ENCODE peak calls at places on chromosomes 13 and 19, in six cellular contexts. W, E, A, C, X and L are unnamed samples.

GRCh38 chr13:44229371-44230030 is 144.1 kb upstream of the SERP2 start:
- DNase-seq in X (no peak), C (no peak), E (no peak), A (no peak), W (no peak), L (no peak)

GRCh38 chr13:32587774-32588165 is 1.5 kb downstream of the PDS5B start:
- DNase-seq in X (no peak), A (no peak), E (no peak), C (no peak), W (no peak), L (no peak)

GRCh38 chr19:13143135-13143534 is 7.0 kb downstream of the STX10 start:
- DNase-seq in W (no peak), C (no peak), X (no peak), E (no peak), A (no peak), L (no peak)

GRCh38 chr19:15283141-15283885 is 49.0 kb downstream of the BRD4 start:
- DNase-seq in E (no peak), W (peak), X (no peak), A (no peak), C (no peak), L (no peak)

GRCh38 chr19:53131732-53132131 is 978 bp downstream of the ZNF415 start:
- DNase-seq in E (no peak), C (no peak), A (no peak), X (no peak), W (no peak), L (no peak)

GRCh38 chr19:54201172-54201701 is 579 bp downstream of the RPS9 start:
- DNase-seq in X (no peak), E (no peak), A (no peak), W (peak), C (no peak), L (no peak)

GRCh38 chr19:53552001-53552721 is 14.2 kb downstream of the ZNF331 start:
- DNase-seq in X (no peak), W (no peak), E (no peak), A (no peak), C (no peak), L (no peak)

GRCh38 chr19:7977723-7978040 is 27.8 kb downstream of the ELAVL1 start:
- DNase-seq in W (no peak), C (no peak), A (no peak), E (no peak), X (peak), L (no peak)

GRCh38 chr13:19601749-19602725 is 31.4 kb upstream of the MPHOSPH8 start:
- DNase-seq in C (peak), W (peak), E (peak), X (peak), A (no peak), L (peak)

GRCh38 chr13:54536112-54536511 is 1507.5 kb downstream of the OLFM4 start:
- DNase-seq in W (no peak), A (no peak), X (no peak), C (no peak), E (peak), L (no peak)

GRCh38 chr13:73548444-73548843 is 489.6 kb downstream of the KLF5 start:
- DNase-seq in A (no peak), C (no peak), W (no peak), E (no peak), X (no peak), L (no peak)

GRCh38 chr19:43316591-43317319 is 36.7 kb upstream of the CD177 start:
- DNase-seq in X (no peak), A (no peak), E (peak), C (no peak), W (no peak), L (peak)

GRCh38 chr13:98494769-98495168 is 82.1 kb downstream of the STK24 start:
- DNase-seq in A (no peak), C (no peak), W (no peak), X (no peak), E (no peak), L (no peak)

GRCh38 chr13:97043302-97043701 is 49.0 kb upstream of the OXGR1 start:
- DNase-seq in C (no peak), W (no peak), A (no peak), E (no peak), X (no peak), L (no peak)

GRCh38 chr13:43422061-43422460 is 364.7 kb downstream of the ENOX1 start:
- DNase-seq in X (no peak), W (no peak), C (no peak), E (no peak), A (no peak), L (no peak)

GRCh38 chr19:6056282-6056741 is 54.0 kb downstream of the RFX2 start:
- DNase-seq in C (no peak), E (no peak), A (no peak), W (peak), X (no peak), L (no peak)

GRCh38 chr13:51620165-51620983 is 36.1 kb downstream of the WDFY2 start:
- DNase-seq in C (no peak), A (no peak), W (no peak), X (no peak), E (no peak), L (no peak)

GRCh38 chr19:8506402-8506957 is 4.0 kb upstream of the PRAM1 start:
- DNase-seq in A (no peak), W (no peak), C (peak), X (no peak), E (no peak), L (no peak)

GRCh38 chr13:66543780-66544179 is 686.4 kb downstream of the PCDH9 start:
- DNase-seq in E (no peak), W (no peak), X (no peak), A (no peak), C (no peak), L (no peak)

GRCh38 chr13:85509512-85509911 is 289.7 kb downstream of the SLITRK6 start:
- DNase-seq in E (peak), C (no peak), A (no peak), W (no peak), X (no peak), L (no peak)

GRCh38 chr13:30033681-30034447 is 183.4 kb upstream of the UBL3 start:
- DNase-seq in E (peak), A (no peak), W (no peak), X (no peak), C (no peak), L (no peak)

GRCh38 chr13:71339010-71339409 is 528.0 kb downstream of the DACH1 start:
- DNase-seq in A (no peak), C (no peak), W (no peak), X (no peak), E (no peak), L (no peak)

GRCh38 chr13:67619987-67620386 is 389.9 kb upstream of the PCDH9 start:
- DNase-seq in A (no peak), X (no peak), W (no peak), E (no peak), C (no peak), L (no peak)

GRCh38 chr13:65560936-65561335 is 1669.2 kb downstream of the PCDH9 start:
- DNase-seq in X (no peak), A (no peak), W (no peak), C (no peak), E (no peak), L (no peak)

GRCh38 chr13:91078093-91078679 is 269.3 kb upstream of the MIR17HG start:
- DNase-seq in X (no peak), E (no peak), C (no peak), W (no peak), A (peak), L (no peak)

GRCh38 chr19:42253245-42254082 is 1.5 kb downstream of the ERF start:
- DNase-seq in X (peak), C (peak), W (peak), A (no peak), E (peak), L (peak)

GRCh38 chr13:82772802-82773201 is 1109.5 kb downstream of the SLITRK1 start:
- DNase-seq in W (no peak), E (no peak), A (peak), X (no peak), C (no peak), L (no peak)

GRCh38 chr19:47158367-47158791 is 27.7 kb downstream of the SAE1 start:
- DNase-seq in C (no peak), X (no peak), E (no peak), A (no peak), W (no peak), L (no peak)

GRCh38 chr19:8666814-8667405 is 31.7 kb downstream of the ACTL9 start:
- DNase-seq in A (no peak), W (peak), C (no peak), E (no peak), X (no peak), L (no peak)

GRCh38 chr13:98332222-98332621 is 155.2 kb upstream of the RNF113B start:
- DNase-seq in W (no peak), A (no peak), X (no peak), C (no peak), E (no peak), L (no peak)

GRCh38 chr13:69928262-69928661 is 179.4 kb upstream of the ATXN8OS start:
- DNase-seq in A (no peak), X (no peak), C (no peak), E (no peak), W (no peak), L (no peak)

GRCh38 chr13:30158774-30159445 is 148.4 kb downstream of the KATNAL1 start:
- DNase-seq in X (no peak), A (no peak), C (no peak), E (peak), W (no peak), L (peak)

GRCh38 chr13:80931766-80932165 is 590.8 kb upstream of the SPRY2 start:
- DNase-seq in C (no peak), W (no peak), E (no peak), X (no peak), A (no peak), L (no peak)

GRCh38 chr13:98496239-98496668 is 80.7 kb downstream of the STK24 start:
- DNase-seq in E (no peak), X (no peak), W (no peak), A (no peak), C (no peak), L (no peak)

GRCh38 chr13:102299366-102299765 is 102.5 kb downstream of the FGF14 start:
- DNase-seq in E (no peak), W (no peak), C (no peak), A (no peak), X (no peak), L (no peak)

GRCh38 chr13:75180805-75181455 is 301.0 kb downstream of the TBC1D4 start:
- DNase-seq in W (no peak), X (no peak), A (no peak), E (no peak), C (no peak), L (no peak)

GRCh38 chr13:101838305-101838835 is 385.9 kb downstream of the ITGBL1 start:
- DNase-seq in C (no peak), A (no peak), X (no peak), W (no peak), E (no peak), L (no peak)

GRCh38 chr13:113922412-113923118 is 51.3 kb downstream of the C13orf46 start:
- DNase-seq in W (peak), C (no peak), A (no peak), E (no peak), X (no peak), L (peak)

GRCh38 chr19:35858311-35858710 is 1.6 kb downstream of the KIRREL2 start:
- DNase-seq in W (no peak), X (no peak), E (no peak), A (no peak), C (no peak), L (no peak)

GRCh38 chr13:28528848-28529247 is 33.9 kb upstream of the FLT1 start:
- DNase-seq in X (no peak), E (no peak), W (no peak), C (no peak), A (no peak), L (no peak)

GRCh38 chr13:36820222-36820621 is 1.2 kb downstream of the RFXAP start:
- DNase-seq in A (no peak), W (no peak), X (no peak), C (no peak), E (no peak), L (no peak)
- H3K27ac ChIP-seq in A (peak), W (no peak), X (no peak), C (no peak), E (no peak), L (no peak)

GRCh38 chr19:51295382-51296126 is 15.9 kb upstream of the IGLON5 start:
- DNase-seq in C (no peak), E (no peak), W (no peak), A (no peak), X (no peak), L (no peak)

GRCh38 chr19:51292971-51293370 is 18.5 kb upstream of the IGLON5 start:
- DNase-seq in W (no peak), A (no peak), X (no peak), E (no peak), C (no peak), L (no peak)

GRCh38 chr19:51294977-51295375 is 16.5 kb upstream of the IGLON5 start:
- DNase-seq in E (no peak), A (no peak), W (no peak), X (no peak), C (no peak), L (no peak)

GRCh38 chr19:51293571-51294210 is 17.8 kb upstream of the IGLON5 start:
- DNase-seq in W (no peak), C (no peak), E (no peak), A (no peak), X (no peak), L (no peak)

GRCh38 chr19:51294211-51294976 is 17.1 kb upstream of the IGLON5 start:
- DNase-seq in E (no peak), A (no peak), X (no peak), C (no peak), W (no peak), L (no peak)
- H3K27ac ChIP-seq in E (no peak), A (no peak), X (no peak), C (no peak), W (no peak), L (no peak)

DNA sequence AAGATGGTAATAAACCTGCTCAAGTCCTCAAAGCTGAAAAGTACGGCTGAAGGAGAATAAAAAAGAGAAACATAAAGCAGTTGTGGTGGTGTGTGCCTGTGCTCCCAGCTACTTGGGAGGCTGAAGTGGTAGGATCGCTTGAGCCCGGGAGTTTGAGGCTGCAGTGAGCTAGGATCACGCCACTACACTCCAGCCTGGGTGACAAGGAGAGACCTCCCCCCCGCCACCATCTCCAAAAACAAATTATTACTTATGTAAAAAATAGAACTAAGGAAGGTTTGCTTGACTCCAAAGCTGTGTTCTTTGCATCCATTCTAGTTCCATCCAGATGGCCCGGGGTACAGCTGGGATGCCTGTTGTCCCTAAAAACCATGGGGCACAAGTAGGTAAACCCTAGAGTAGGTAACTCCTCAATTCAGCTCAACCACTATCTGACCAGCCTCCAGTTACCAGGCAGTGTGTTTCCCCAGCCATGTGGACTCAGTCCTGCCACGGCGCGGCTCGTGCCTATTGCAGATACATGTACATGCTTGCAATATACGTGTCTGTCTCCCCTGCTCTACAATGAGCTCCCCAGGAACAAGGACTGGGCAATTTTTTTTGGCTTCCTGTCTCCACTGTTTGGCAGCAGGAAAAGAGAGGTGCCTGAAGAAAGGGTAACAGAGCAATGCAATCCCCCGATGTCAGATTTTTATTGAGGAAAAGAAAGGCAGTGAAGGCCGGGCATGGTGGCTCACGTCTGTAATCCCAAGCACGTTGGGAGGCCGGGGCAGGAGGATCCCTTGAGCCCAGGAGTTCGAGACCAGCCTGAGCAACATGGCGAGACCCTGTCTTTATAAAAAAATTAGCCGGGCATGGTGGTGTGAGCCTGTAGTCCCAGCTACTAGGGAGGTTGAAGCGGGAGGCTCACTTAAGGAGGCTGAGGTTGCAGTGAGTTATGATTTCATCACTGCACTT is 101.3 kb downstream of the GNG7 start:
- DNase-seq in X (no peak), W (peak), E (no peak), A (no peak), C (no peak), L (no peak)
- H3K27ac ChIP-seq in X (no peak), W (no peak), E (peak), A (no peak), C (no peak), L (no peak)

DNA sequence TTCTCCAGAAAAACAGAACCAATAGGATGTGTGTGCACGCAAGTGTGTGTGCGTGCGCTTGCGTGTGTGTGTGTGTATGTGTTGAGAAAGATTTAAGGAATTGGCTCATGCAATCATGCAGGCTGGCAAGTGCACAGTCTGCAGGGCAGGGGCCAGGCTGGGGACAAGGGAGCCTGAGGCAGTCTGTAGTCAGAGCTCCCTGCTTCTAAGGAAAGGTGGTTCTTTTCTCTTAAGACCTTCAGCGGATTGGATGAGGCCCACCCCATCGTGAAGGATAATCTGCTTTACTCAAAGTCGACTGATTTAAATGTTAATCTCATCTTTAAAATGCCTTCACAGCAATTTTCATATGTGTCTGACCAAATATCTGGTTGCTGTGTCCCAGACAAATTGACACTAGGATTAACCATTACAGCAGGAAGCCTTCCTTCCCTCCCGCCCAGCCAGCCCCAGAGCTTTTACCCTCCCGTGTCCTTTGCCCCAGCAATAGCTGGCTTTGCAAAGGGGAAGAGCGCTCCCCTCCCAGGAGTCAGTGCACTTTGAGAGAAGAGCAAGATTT is 15.0 kb upstream of the NAXD start:
- DNase-seq in C (no peak), X (no peak), A (no peak), W (no peak), E (no peak), L (no peak)
- H3K27ac ChIP-seq in C (no peak), X (no peak), A (no peak), W (no peak), E (no peak), L (no peak)

DNA sequence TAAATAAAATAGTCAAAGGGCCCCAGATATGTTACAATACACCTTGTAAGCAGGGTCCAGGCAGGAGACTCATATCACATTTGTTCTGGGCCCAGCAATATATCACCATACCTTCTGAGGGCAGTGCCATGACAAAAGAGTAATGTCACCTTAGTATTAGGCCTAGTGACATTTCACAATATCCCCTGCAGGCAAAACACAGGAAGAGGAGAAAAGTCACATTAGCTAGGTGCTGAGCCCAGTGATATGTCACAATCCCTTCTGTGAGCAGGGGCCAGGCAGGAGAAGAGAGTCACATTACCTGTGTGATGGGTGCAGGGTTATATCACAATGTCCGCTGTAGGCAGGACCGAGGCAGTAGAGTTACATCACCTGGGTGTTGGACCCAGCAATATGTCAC is 12.3 kb upstream of the ZNF91 start:
- DNase-seq in W (no peak), C (no peak), E (no peak), A (no peak), X (no peak), L (no peak)
- H3K27ac ChIP-seq in W (no peak), C (no peak), E (no peak), A (no peak), X (no peak), L (no peak)

GRCh38 chr19:17137417-17137816 is 61.8 kb downstream of the MYO9B start:
- DNase-seq in W (no peak), X (peak), A (no peak), C (no peak), E (no peak), L (peak)
- H3K27ac ChIP-seq in W (no peak), X (peak), A (no peak), C (no peak), E (peak), L (peak)